ENCODE peak calls at places on chromosomes 16 and 17, in eight cellular contexts. F is Karpas-422, O is neural progenitor cell, S is fibroblast of lung, B is mammary epithelial cell, X is MM.1S, L is H1, H is HCT116. V is an unnamed sample.

GRCh38 chr16:24540575-24541240 is 1.3 kb downstream of the RBBP6 start:
- DNase-seq in F (peak; percentile 63), O (peak; percentile 36), S (no peak), B (peak; percentile 37), X (peak; percentile 49), L (no peak), H (no peak), V (peak; percentile 40)

GRCh38 chr16:12874135-12874534 is 27.3 kb upstream of the SHISA9 start:
- DNase-seq in F (no peak), O (no peak), S (no peak), B (peak; percentile 73), X (no peak), L (no peak), H (no peak), V (no peak)

GRCh38 chr16:85931596-85932402 is 32.8 kb downstream of the IRF8 start:
- DNase-seq in F (no peak), O (no peak), S (no peak), B (no peak), X (no peak), L (no peak), H (no peak), V (no peak)

GRCh38 chr16:28280881-28281836 is 11.2 kb upstream of the SBK1 start:
- DNase-seq in F (peak; percentile 66), O (peak; percentile 32), S (no peak), B (no peak), X (no peak), L (no peak), H (no peak), V (no peak)

GRCh38 chr17:58615768-58616659 is 75.8 kb downstream of the TEX14 start:
- DNase-seq in F (no peak), O (no peak), S (no peak), B (no peak), X (no peak), L (no peak), H (no peak), V (no peak)

GRCh38 chr16:53565300-53565699 is 62.3 kb upstream of the AKTIP start:
- DNase-seq in F (no peak), O (no peak), S (no peak), B (no peak), X (no peak), L (no peak), H (no peak), V (no peak)

GRCh38 chr17:74369221-74369620 is 1.9 kb downstream of the GPR142 start:
- DNase-seq in F (no peak), O (peak; percentile 67), S (no peak), B (no peak), X (no peak), L (no peak), H (no peak), V (peak; percentile 56)

GRCh38 chr16:10916534-10916933 is 25.7 kb downstream of the DEXI start:
- DNase-seq in F (no peak), O (no peak), S (no peak), B (no peak), X (no peak), L (no peak), H (no peak), V (no peak)

GRCh38 chr16:27781981-27782880 is 232.3 kb downstream of the KATNIP start:
- DNase-seq in F (no peak), O (no peak), S (no peak), B (no peak), X (no peak), L (no peak), H (no peak), V (no peak)

GRCh38 chr17:39069114-39069756 is 82.2 kb downstream of the PLXDC1 start:
- DNase-seq in F (peak; percentile 84), O (peak; percentile 74), S (peak; percentile 64), B (peak; percentile 32), X (peak; percentile 39), L (no peak), H (no peak), V (peak; percentile 48)

GRCh38 chr17:51050291-51051033 is 70.2 kb downstream of the SPAG9 start:
- DNase-seq in F (peak; percentile 74), O (no peak), S (no peak), B (peak; percentile 87), X (peak; percentile 16), L (no peak), H (no peak), V (no peak)

GRCh38 chr16:47574091-47575054 is 113.2 kb downstream of the PHKB start:
- DNase-seq in F (peak; percentile 64), O (peak; percentile 5), S (peak; percentile 56), B (peak; percentile 93), X (peak; percentile 57), L (no peak), H (no peak), V (peak; percentile 20)

GRCh38 chr17:77098884-77099545 is 41.8 kb upstream of the SEC14L1 start:
- DNase-seq in F (no peak), O (no peak), S (peak; percentile 83), B (peak; percentile 38), X (no peak), L (no peak), H (no peak), V (no peak)

GRCh38 chr17:44266402-44267164 is 1.4 kb downstream of the SLC4A1 start:
- DNase-seq in F (no peak), O (no peak), S (peak; percentile 10), B (no peak), X (no peak), L (no peak), H (no peak), V (no peak)

GRCh38 chr17:42798011-42798382 is 507 bp downstream of the COA3 start:
- DNase-seq in F (no peak), O (no peak), S (no peak), B (no peak), X (no peak), L (no peak), H (no peak), V (no peak)
- H3K4me3 ChIP-seq in F (peak overlapping the region; percentile 93), O (peak overlapping the region; percentile 87), S (peak overlapping the region; percentile 96), B (peak overlapping the region; percentile 92), X (peak overlapping the region; percentile 79), L (peak overlapping the region; percentile 100), H (peak overlapping the region; percentile 83), V (peak overlapping the region; percentile 82)

DNA sequence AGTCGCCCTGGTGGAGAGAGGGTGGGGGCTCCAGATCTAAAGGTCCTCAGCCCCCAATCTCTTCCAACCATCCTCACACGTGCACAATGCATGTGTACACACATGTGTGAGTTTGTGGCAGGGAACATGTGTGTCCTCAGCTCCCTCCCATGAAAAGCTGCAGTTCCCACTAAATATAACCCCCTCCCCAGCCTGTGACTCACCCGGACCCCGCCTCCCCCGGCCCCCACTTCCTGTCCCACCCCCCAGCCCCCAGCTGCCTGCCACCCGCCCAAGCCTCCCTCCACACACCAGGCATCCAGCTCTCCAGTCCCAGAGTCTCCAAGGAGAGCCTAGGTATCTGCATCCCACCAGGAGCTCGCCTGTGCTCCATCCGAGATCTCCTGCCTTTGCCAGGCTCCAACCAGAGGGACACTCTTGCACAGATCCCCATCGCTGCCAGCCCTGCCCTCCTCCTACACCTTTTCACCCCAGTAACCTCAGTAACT is 3.9 kb downstream of the DLG4 start:
- DNase-seq in F (peak; percentile 64), O (peak; percentile 41), S (no peak), B (no peak), X (no peak), L (no peak), H (no peak), V (peak; percentile 54)
- H2AFZ ChIP-seq in F (no peak overlapping the region), O (no peak overlapping the region), S (no peak overlapping the region), B (no peak overlapping the region), X (no peak overlapping the region), L (no peak overlapping the region), H (no peak overlapping the region), V (no peak overlapping the region)

GRCh38 chr16:89621136-89621697 is 7.8 kb downstream of the DPEP1 start:
- DNase-seq in F (no peak), O (no peak), S (no peak), B (no peak), X (no peak), L (no peak), H (no peak), V (no peak)

GRCh38 chr16:89618114-89618999 is 4.9 kb downstream of the DPEP1 start:
- DNase-seq in F (no peak), O (no peak), S (peak; percentile 66), B (no peak), X (no peak), L (no peak), H (no peak), V (no peak)

GRCh38 chr16:89621698-89622409 is 8.4 kb downstream of the DPEP1 start:
- DNase-seq in F (no peak), O (no peak), S (no peak), B (no peak), X (no peak), L (no peak), H (no peak), V (no peak)

GRCh38 chr16:89619880-89620279 is 6.4 kb downstream of the DPEP1 start:
- DNase-seq in F (no peak), O (peak; percentile 53), S (peak; percentile 68), B (no peak), X (no peak), L (no peak), H (no peak), V (no peak)

GRCh38 chr16:89620406-89620841 is 7.0 kb downstream of the DPEP1 start:
- DNase-seq in F (peak; percentile 69), O (no peak), S (no peak), B (no peak), X (no peak), L (no peak), H (no peak), V (no peak)
- H3K4me3 ChIP-seq in F (no peak overlapping the region), O (no peak overlapping the region), S (no peak overlapping the region), B (no peak overlapping the region), X (no peak overlapping the region), L (no peak overlapping the region), H (no peak overlapping the region), V (no peak overlapping the region)

GRCh38 chr16:20415541-20415940 is 6.2 kb downstream of the ACSM5 start:
- DNase-seq in F (no peak), O (no peak), S (no peak), B (peak; percentile 1), X (no peak), L (no peak), H (no peak), V (no peak)

GRCh38 chr16:20404637-20405036 is at the start of gene PDILT:
- DNase-seq in F (no peak), O (no peak), S (no peak), B (no peak), X (no peak), L (no peak), H (no peak), V (no peak)

GRCh38 chr16:20411055-20411454 is 1.7 kb downstream of the ACSM5 start:
- DNase-seq in F (no peak), O (no peak), S (no peak), B (no peak), X (no peak), L (no peak), H (no peak), V (no peak)

GRCh38 chr16:20409398-20410152 is at the start of gene ACSM5:
- DNase-seq in F (no peak), O (no peak), S (no peak), B (no peak), X (no peak), L (no peak), H (no peak), V (no peak)

DNA sequence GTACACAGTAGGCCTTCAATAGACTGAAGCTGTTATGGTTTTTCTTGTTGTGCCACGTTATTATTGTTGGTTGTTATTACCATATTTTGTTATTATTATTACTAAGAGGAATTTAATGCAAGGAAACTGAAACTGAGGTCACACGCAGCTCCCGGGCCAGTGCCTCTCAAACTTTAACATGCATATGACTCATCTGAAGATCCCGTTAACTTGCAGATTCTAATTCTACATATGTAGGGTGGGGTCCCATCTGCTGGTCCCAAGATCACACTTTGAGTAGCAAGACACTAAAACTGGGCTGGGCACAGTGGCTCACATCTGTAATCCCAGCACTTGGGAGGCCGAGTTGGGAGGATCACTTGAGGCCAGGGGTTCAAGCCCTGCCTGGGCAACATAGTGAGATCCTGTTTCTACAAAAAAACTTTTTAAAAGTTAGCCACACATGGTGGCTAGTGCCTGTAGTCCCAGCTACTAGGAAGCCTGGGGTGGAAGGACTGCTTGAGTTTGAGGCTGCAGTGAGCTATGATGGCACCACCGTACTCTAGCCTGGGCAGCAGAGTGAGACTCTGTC is 904 bp downstream of the ACSM5 start:
- DNase-seq in F (no peak), O (no peak), S (no peak), B (no peak), X (no peak), L (no peak), H (no peak), V (no peak)
- H2AFZ ChIP-seq in F (no peak overlapping the region), O (no peak overlapping the region), S (no peak overlapping the region), B (no peak overlapping the region), X (no peak overlapping the region), L (no peak overlapping the region), H (no peak overlapping the region), V (no peak overlapping the region)

V was measured in DND-41.